ENCODE peak calls at places on chromosomes 5 and 9, in eight cellular contexts. H, S, L, N, D, T, Y and W are unnamed samples.

GRCh38 chr5:180160215-180160614 is 48.8 kb downstream of the RASGEF1C start:
- DNase-seq in T (no peak), D (no peak), N (no peak), H (no peak), S (no peak), Y (no peak), L (no peak), W (no peak)

GRCh38 chr9:100064872-100065581 is 33.8 kb downstream of the ERP44 start:
- DNase-seq in H (peak; percentile 61), S (peak; percentile 88), L (no peak), Y (no peak), T (no peak), N (peak; percentile 49), D (no peak), W (no peak)

GRCh38 chr5:80082221-80082620 is 47.1 kb downstream of the THBS4 start:
- DNase-seq in T (no peak), Y (no peak), D (no peak), S (no peak), H (no peak), N (no peak), L (no peak), W (no peak)

GRCh38 chr9:122307925-122308324 is 43.2 kb downstream of the MRRF start:
- DNase-seq in D (no peak), S (peak; percentile 18), L (no peak), Y (no peak), H (no peak), T (no peak), N (peak; percentile 91), W (no peak)

GRCh38 chr9:28050046-28050445 is 476.8 kb upstream of the C9orf72 start:
- DNase-seq in T (no peak), N (no peak), D (no peak), H (no peak), Y (no peak), L (no peak), S (no peak), W (no peak)

GRCh38 chr5:14038341-14038959 is 94.0 kb upstream of the DNAH5 start:
- DNase-seq in D (no peak), Y (no peak), T (no peak), L (no peak), S (peak; percentile 93), N (peak; percentile 90), H (peak; percentile 82), W (no peak)

GRCh38 chr9:134560654-134561053 is 80.9 kb upstream of the COL5A1 start:
- DNase-seq in D (no peak), N (no peak), T (no peak), L (no peak), H (no peak), S (no peak), Y (no peak), W (peak; percentile 10)

GRCh38 chr9:96008502-96009222 is 133.2 kb downstream of the ERCC6L2 start:
- DNase-seq in L (no peak), S (peak; percentile 27), H (peak; percentile 22), Y (no peak), D (no peak), T (no peak), N (no peak), W (no peak)

GRCh38 chr5:91162534-91163381 is 220.4 kb downstream of the ARRDC3 start:
- DNase-seq in D (no peak), N (peak; percentile 99), Y (peak; percentile 31), T (no peak), H (peak; percentile 86), L (peak; percentile 10), S (peak; percentile 98), W (peak; percentile 79)

GRCh38 chr5:142808778-142809606 is 38.8 kb downstream of the ARHGAP26 start:
- DNase-seq in Y (no peak), N (no peak), D (no peak), L (no peak), H (no peak), S (no peak), T (no peak), W (no peak)